ENCODE peak calls at places on chromosomes 16 and 17, in ten cellular contexts. One of them, this sample, is unnamed.
A peak's percentile ranks its signal among the peaks of the same experiment; 100 is the strongest.

GRCh38 chr16:8892101-8892575 is 10.0 kb downstream of the LITAFD start:
- DNase-seq in neural crest cell: no peak
- DNase-seq in A549: no peak
- DNase-seq in MCF 10A: no peak
- DNase-seq in mammary epithelial cell: no peak
- DNase-seq in fibroblast of villous mesenchyme: no peak
- DNase-seq in tibial nerve: peak; percentile 13
- DNase-seq in psoas muscle: peak; percentile 53
- DNase-seq in GM12865: peak; percentile 79
- DNase-seq in sigmoid colon: peak; percentile 57
- DNase-seq in this sample: no peak

GRCh38 chr16:56866955-56867830 is 2.2 kb downstream of the SLC12A3 start:
- DNase-seq in mammary epithelial cell: peak; percentile 19
- DNase-seq in sigmoid colon: no peak
- DNase-seq in tibial nerve: no peak
- DNase-seq in neural crest cell: peak; percentile 47
- DNase-seq in GM12865: peak; percentile 78
- DNase-seq in MCF 10A: peak; percentile 63
- DNase-seq in A549: peak; percentile 66
- DNase-seq in fibroblast of villous mesenchyme: peak; percentile 75
- DNase-seq in psoas muscle: no peak
- DNase-seq in this sample: peak; percentile 54

GRCh38 chr17:82848022-82848592 is 8.3 kb upstream of the ZNF750 start:
- DNase-seq in psoas muscle: peak; percentile 57
- DNase-seq in GM12865: no peak
- DNase-seq in neural crest cell: no peak
- DNase-seq in tibial nerve: no peak
- DNase-seq in A549: no peak
- DNase-seq in fibroblast of villous mesenchyme: peak; percentile 90
- DNase-seq in MCF 10A: peak; percentile 90
- DNase-seq in sigmoid colon: peak; percentile 84
- DNase-seq in mammary epithelial cell: peak; percentile 96
- DNase-seq in this sample: no peak

GRCh38 chr16:21950782-21951521 is 2.2 kb upstream of the UQCRC2 start:
- DNase-seq in A549: peak; percentile 54
- DNase-seq in neural crest cell: no peak
- DNase-seq in sigmoid colon: no peak
- DNase-seq in tibial nerve: no peak
- DNase-seq in mammary epithelial cell: peak; percentile 31
- DNase-seq in fibroblast of villous mesenchyme: peak; percentile 22
- DNase-seq in psoas muscle: no peak
- DNase-seq in MCF 10A: peak; percentile 39
- DNase-seq in GM12865: peak; percentile 37
- DNase-seq in this sample: no peak

GRCh38 chr17:19343671-19344151 is 18.8 kb downstream of the B9D1 start:
- DNase-seq in MCF 10A: no peak
- DNase-seq in fibroblast of villous mesenchyme: no peak
- DNase-seq in GM12865: no peak
- DNase-seq in neural crest cell: no peak
- DNase-seq in sigmoid colon: peak; percentile 64
- DNase-seq in mammary epithelial cell: no peak
- DNase-seq in tibial nerve: no peak
- DNase-seq in psoas muscle: no peak
- DNase-seq in A549: no peak
- DNase-seq in this sample: no peak

GRCh38 chr16:81315271-81316175 is 761 bp downstream of the GAN start:
- DNase-seq in A549: peak; percentile 25
- DNase-seq in neural crest cell: peak; percentile 15
- DNase-seq in psoas muscle: peak; percentile 64
- DNase-seq in tibial nerve: no peak
- DNase-seq in GM12865: peak; percentile 53
- DNase-seq in fibroblast of villous mesenchyme: peak; percentile 66
- DNase-seq in sigmoid colon: peak; percentile 79
- DNase-seq in MCF 10A: peak; percentile 50
- DNase-seq in mammary epithelial cell: peak; percentile 62
- DNase-seq in this sample: peak; percentile 51

GRCh38 chr16:55062446-55062845 is 131.8 kb downstream of the IRX5 start:
- DNase-seq in tibial nerve: no peak
- DNase-seq in GM12865: no peak
- DNase-seq in neural crest cell: no peak
- DNase-seq in mammary epithelial cell: no peak
- DNase-seq in psoas muscle: no peak
- DNase-seq in A549: no peak
- DNase-seq in MCF 10A: no peak
- DNase-seq in fibroblast of villous mesenchyme: no peak
- DNase-seq in sigmoid colon: no peak
- DNase-seq in this sample: no peak

GRCh38 chr16:2952679-2953078 is 11.4 kb upstream of the KREMEN2 start:
- DNase-seq in GM12865: no peak
- DNase-seq in tibial nerve: no peak
- DNase-seq in psoas muscle: no peak
- DNase-seq in mammary epithelial cell: no peak
- DNase-seq in fibroblast of villous mesenchyme: no peak
- DNase-seq in neural crest cell: no peak
- DNase-seq in A549: no peak
- DNase-seq in MCF 10A: no peak
- DNase-seq in sigmoid colon: no peak
- DNase-seq in this sample: no peak

GRCh38 chr17:62790554-62790953 is 17.6 kb downstream of the MARCHF10 start:
- DNase-seq in psoas muscle: no peak
- DNase-seq in GM12865: no peak
- DNase-seq in mammary epithelial cell: peak; percentile 39
- DNase-seq in fibroblast of villous mesenchyme: peak; percentile 83
- DNase-seq in tibial nerve: no peak
- DNase-seq in A549: no peak
- DNase-seq in neural crest cell: no peak
- DNase-seq in sigmoid colon: no peak
- DNase-seq in MCF 10A: peak; percentile 70
- DNase-seq in this sample: no peak

GRCh38 chr17:20774472-20775135 is 195.1 kb downstream of the CDRT15L2 start:
- DNase-seq in tibial nerve: no peak
- DNase-seq in fibroblast of villous mesenchyme: peak; percentile 67
- DNase-seq in neural crest cell: no peak
- DNase-seq in GM12865: no peak
- DNase-seq in mammary epithelial cell: no peak
- DNase-seq in MCF 10A: no peak
- DNase-seq in psoas muscle: no peak
- DNase-seq in sigmoid colon: no peak
- DNase-seq in A549: no peak
- DNase-seq in this sample: no peak

GRCh38 chr16:85757341-85757822 is 6.5 kb upstream of the C16orf74 start:
- DNase-seq in fibroblast of villous mesenchyme: peak; percentile 52
- DNase-seq in MCF 10A: peak; percentile 49
- DNase-seq in mammary epithelial cell: peak; percentile 79
- DNase-seq in tibial nerve: no peak
- DNase-seq in psoas muscle: no peak
- DNase-seq in neural crest cell: no peak
- DNase-seq in sigmoid colon: no peak
- DNase-seq in A549: no peak
- DNase-seq in GM12865: peak; percentile 73
- DNase-seq in this sample: no peak

GRCh38 chr16:28193530-28194423 is 18.0 kb downstream of the XPO6 start:
- DNase-seq in neural crest cell: no peak
- DNase-seq in psoas muscle: peak; percentile 19
- DNase-seq in GM12865: peak; percentile 45
- DNase-seq in mammary epithelial cell: peak; percentile 50
- DNase-seq in fibroblast of villous mesenchyme: peak; percentile 96
- DNase-seq in MCF 10A: peak; percentile 62
- DNase-seq in A549: no peak
- DNase-seq in sigmoid colon: no peak
- DNase-seq in tibial nerve: no peak
- DNase-seq in this sample: no peak

GRCh38 chr16:50196736-50197135 is 43.6 kb downstream of the TENT4B start:
- DNase-seq in GM12865: peak; percentile 51
- DNase-seq in A549: no peak
- DNase-seq in fibroblast of villous mesenchyme: peak; percentile 43
- DNase-seq in psoas muscle: no peak
- DNase-seq in sigmoid colon: no peak
- DNase-seq in neural crest cell: no peak
- DNase-seq in mammary epithelial cell: peak; percentile 61
- DNase-seq in tibial nerve: no peak
- DNase-seq in MCF 10A: no peak
- DNase-seq in this sample: no peak
- TF ChIP-seq CTCF in GM12865: no peak
- TF ChIP-seq CTCF in A549: no peak
- TF ChIP-seq CTCF in fibroblast of villous mesenchyme: no peak
- TF ChIP-seq CTCF in psoas muscle: no peak
- TF ChIP-seq CTCF in sigmoid colon: no peak
- TF ChIP-seq CTCF in neural crest cell: no peak
- TF ChIP-seq CTCF in mammary epithelial cell: no peak
- TF ChIP-seq CTCF in tibial nerve: no peak
- TF ChIP-seq CTCF in MCF 10A: no peak
- TF ChIP-seq CTCF in this sample: no peak

DNA sequence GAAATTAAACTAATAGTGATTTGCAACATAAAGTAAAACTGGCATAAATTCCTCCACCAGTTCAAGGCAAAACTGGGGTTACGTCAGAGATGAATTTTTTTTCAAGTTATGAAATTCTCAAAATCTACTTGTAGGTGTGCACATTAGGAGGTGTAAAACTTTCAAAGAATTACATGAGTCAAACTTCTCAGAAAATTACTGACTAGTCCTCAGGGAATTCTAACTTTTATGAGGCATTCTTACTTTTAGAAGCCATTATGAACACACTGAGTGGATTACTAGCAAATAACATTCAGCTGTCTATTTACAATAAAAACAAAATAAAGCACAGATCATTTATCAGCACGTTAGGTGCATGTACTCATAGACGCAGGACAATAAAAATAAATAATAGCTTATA is 348.7 kb downstream of the CDH11 start:
- DNase-seq in sigmoid colon: no peak
- DNase-seq in GM12865: no peak
- DNase-seq in psoas muscle: no peak
- DNase-seq in mammary epithelial cell: no peak
- DNase-seq in MCF 10A: peak; percentile 18
- DNase-seq in neural crest cell: no peak
- DNase-seq in tibial nerve: no peak
- DNase-seq in A549: no peak
- DNase-seq in fibroblast of villous mesenchyme: no peak
- DNase-seq in this sample: no peak
- TF ChIP-seq CTCF in sigmoid colon: no peak
- TF ChIP-seq CTCF in GM12865: no peak
- TF ChIP-seq CTCF in psoas muscle: no peak
- TF ChIP-seq CTCF in mammary epithelial cell: no peak
- TF ChIP-seq CTCF in MCF 10A: no peak
- TF ChIP-seq CTCF in neural crest cell: no peak
- TF ChIP-seq CTCF in tibial nerve: no peak
- TF ChIP-seq CTCF in A549: no peak
- TF ChIP-seq CTCF in fibroblast of villous mesenchyme: no peak
- TF ChIP-seq CTCF in this sample: no peak

DNA sequence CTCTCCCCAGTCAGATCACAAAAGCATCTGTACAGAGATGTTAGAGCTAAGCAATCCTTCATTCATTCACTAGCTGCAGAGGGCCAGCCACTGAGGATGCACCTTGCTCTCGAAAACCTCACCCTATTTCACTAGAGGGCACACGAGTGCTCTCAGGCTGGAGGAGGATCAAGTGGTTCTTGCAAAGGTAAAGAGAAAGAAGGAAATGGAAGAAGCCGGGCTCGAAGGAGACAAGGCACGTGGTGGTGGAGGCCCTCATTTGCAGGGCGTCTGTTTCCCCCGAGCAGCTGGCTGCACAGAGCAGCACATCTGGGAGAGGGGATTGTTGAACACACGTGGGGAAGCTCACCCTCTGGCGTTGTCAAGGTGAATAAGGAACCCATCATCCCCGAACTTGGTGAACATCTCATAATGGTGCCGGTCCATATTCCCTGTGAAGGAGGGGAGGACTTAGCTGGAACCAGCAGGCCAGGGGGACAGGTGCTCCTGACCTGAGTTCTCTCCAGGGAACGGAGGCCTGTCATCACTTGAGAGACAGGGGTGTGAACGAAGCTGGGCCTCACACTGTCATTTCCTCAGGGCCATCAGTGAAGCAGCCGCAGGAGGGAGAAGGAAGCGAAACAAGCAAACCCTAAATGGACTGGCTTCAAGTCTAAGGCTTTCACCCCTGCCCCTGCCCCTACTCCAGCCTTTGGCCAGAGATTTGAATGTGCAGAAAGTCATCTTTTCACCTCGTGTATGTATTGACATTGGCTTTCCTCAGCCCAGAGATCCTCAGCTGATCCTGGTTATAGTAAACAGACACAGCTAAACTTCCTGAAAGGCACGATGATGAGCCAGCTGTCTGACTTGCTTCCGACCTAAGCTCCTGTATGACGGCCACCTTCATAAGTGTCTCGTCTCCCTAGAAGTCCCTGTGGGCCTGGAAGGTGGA is 27.6 kb downstream of the PRKAR1A start:
- DNase-seq in fibroblast of villous mesenchyme: peak; percentile 52
- DNase-seq in sigmoid colon: no peak
- DNase-seq in tibial nerve: no peak
- DNase-seq in mammary epithelial cell: peak; percentile 19
- DNase-seq in A549: no peak
- DNase-seq in psoas muscle: no peak
- DNase-seq in GM12865: peak; percentile 35
- DNase-seq in neural crest cell: no peak
- DNase-seq in MCF 10A: no peak
- DNase-seq in this sample: no peak
- TF ChIP-seq CTCF in fibroblast of villous mesenchyme: peak; percentile 50
- TF ChIP-seq CTCF in sigmoid colon: no peak
- TF ChIP-seq CTCF in tibial nerve: peak; percentile 30
- TF ChIP-seq CTCF in mammary epithelial cell: peak; percentile 9
- TF ChIP-seq CTCF in A549: no peak
- TF ChIP-seq CTCF in psoas muscle: no peak
- TF ChIP-seq CTCF in GM12865: peak; percentile 9
- TF ChIP-seq CTCF in neural crest cell: no peak
- TF ChIP-seq CTCF in MCF 10A: no peak
- TF ChIP-seq CTCF in this sample: no peak

DNA sequence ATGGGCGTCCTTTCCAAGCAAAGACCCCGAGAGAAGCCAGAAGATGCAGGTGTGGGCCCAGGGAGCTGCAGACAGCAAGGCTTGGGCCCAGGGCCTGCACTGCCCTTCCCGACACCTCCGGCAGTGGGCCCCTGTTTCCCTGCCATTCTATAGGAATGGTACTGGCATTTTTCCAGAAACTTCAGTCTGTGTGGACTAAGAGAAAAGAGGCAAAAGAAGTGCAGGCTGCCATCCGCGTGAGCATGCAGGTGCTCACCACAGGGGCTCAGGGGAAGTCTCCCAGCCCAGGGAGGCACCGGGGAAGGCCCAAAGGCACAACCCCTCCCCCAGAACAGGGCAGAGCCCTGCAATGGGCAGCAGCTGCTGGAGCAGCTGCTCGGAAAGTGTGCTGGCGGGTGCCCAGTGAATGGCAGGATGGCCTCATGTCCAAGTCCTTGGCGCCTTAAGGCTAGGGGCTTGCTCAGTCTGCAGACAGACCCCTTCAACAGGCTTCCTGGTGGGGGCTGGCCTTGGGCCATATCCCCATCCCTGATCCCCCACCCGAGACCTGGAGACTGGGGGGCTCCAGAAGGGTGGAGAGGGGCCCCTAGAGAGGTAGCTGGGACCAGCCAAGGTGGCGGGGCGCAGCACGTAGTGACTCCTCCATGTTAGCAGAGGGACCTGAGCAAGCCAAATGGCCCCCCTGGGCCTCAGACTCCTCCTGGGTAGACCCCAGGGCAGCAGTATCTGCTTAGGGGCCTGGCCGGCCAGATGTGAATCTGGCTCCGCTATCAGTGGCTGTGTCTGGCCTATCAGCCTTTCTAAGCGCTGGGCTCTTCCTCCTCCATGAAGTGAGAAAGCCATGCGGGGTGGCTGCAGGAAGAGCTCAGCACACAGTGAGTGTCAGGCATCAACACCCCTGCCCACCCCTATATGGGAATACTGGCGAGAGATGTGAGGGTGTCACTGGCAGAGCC is 6.7 kb upstream of the TPPP3 start:
- DNase-seq in MCF 10A: no peak
- DNase-seq in psoas muscle: peak; percentile 41
- DNase-seq in fibroblast of villous mesenchyme: no peak
- DNase-seq in GM12865: no peak
- DNase-seq in tibial nerve: no peak
- DNase-seq in mammary epithelial cell: no peak
- DNase-seq in sigmoid colon: no peak
- DNase-seq in A549: no peak
- DNase-seq in neural crest cell: no peak
- DNase-seq in this sample: no peak
- TF ChIP-seq CTCF in MCF 10A: no peak
- TF ChIP-seq CTCF in psoas muscle: no peak
- TF ChIP-seq CTCF in fibroblast of villous mesenchyme: no peak
- TF ChIP-seq CTCF in GM12865: no peak
- TF ChIP-seq CTCF in tibial nerve: no peak
- TF ChIP-seq CTCF in mammary epithelial cell: no peak
- TF ChIP-seq CTCF in sigmoid colon: no peak
- TF ChIP-seq CTCF in A549: no peak
- TF ChIP-seq CTCF in neural crest cell: peak; percentile 31
- TF ChIP-seq CTCF in this sample: peak; percentile 27